ENCODE peak calls at places on chromosomes 7 and 10, in seven cellular contexts. Q is heart right ventricle, B is OCI-LY7, A is IMR-90, T is uterus, M is neural progenitor cell, G is left ventricle myocardium inferior. R is an unnamed sample. For H3K4me1 and H3K36me3, the result is how much of the 10 kb centered on the place peaks cover.

GRCh38 chr7:35988105-35988504 is 164.9 kb upstream of the EEPD1 start:
- DNase-seq in Q (no peak), B (no peak), A (no peak), T (no peak), M (no peak), G (no peak), R (no peak)

GRCh38 chr7:67625257-67625713 is 628.7 kb downstream of the TYW1 start:
- DNase-seq in Q (peak), B (peak), A (peak), T (peak), M (peak), G (peak), R (peak)

GRCh38 chr10:89836840-89837172 is 135.4 kb downstream of the KIF20B start:
- DNase-seq in Q (no peak), B (no peak), A (no peak), T (no peak), M (no peak), G (no peak), R (no peak)

GRCh38 chr10:34647848-34648247 is 167.2 kb downstream of the PARD3 start:
- DNase-seq in Q (no peak), B (no peak), A (no peak), T (no peak), M (no peak), G (no peak), R (no peak)

GRCh38 chr10:12414278-12414988 is 65.1 kb downstream of the CAMK1D start:
- DNase-seq in Q (no peak), B (no peak), A (no peak), T (no peak), M (no peak), G (no peak), R (no peak)

GRCh38 chr10:72801263-72801868 is 92.2 kb upstream of the OIT3 start:
- DNase-seq in Q (no peak), B (no peak), A (no peak), T (no peak), M (no peak), G (no peak), R (no peak)

GRCh38 chr10:114320249-114321116 is 81.4 kb downstream of the VWA2 start:
- DNase-seq in Q (peak), B (no peak), A (no peak), T (peak), M (no peak), G (no peak), R (no peak)

GRCh38 chr10:49187950-49188761 is at the start of gene TMEM273:
- DNase-seq in Q (peak), B (peak), A (no peak), T (peak), M (peak), G (peak), R (peak)

GRCh38 chr10:14926722-14927416 is 27.0 kb downstream of the DCLRE1C start:
- DNase-seq in Q (no peak), B (no peak), A (no peak), T (no peak), M (no peak), G (no peak), R (no peak)

GRCh38 chr10:13225601-13226000 is 8.6 kb downstream of the UCMA start:
- DNase-seq in Q (no peak), B (no peak), A (no peak), T (no peak), M (no peak), G (no peak), R (no peak)

DNA sequence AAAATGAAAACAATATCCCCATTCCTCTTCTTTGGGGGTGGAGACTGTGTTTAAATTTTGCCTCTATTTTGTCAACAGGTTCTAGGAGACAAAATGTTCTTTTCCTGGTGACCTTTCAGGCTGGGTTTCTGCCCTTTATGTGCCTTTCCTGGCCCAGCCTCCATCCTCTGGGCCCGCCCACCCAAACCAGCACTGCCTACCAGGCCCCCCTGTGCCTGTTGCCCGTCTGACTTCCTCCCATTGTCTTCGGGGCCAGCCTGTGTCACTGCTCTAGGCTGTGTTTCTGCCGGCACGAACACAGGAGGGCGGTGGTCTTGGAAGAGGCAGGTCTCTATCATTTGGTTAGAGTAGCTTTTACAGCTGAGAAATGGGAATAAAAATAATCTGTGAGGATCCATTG is 13.9 kb downstream of the TSPAN14 start:
- DNase-seq in Q (peak), B (peak), A (no peak), T (peak), M (peak), G (peak), R (peak)
- H3K4me1 ChIP-seq in Q (half or more), B (half or more), A (under half), T (under half), M (half or more), G (half or more), R (half or more)

DNA sequence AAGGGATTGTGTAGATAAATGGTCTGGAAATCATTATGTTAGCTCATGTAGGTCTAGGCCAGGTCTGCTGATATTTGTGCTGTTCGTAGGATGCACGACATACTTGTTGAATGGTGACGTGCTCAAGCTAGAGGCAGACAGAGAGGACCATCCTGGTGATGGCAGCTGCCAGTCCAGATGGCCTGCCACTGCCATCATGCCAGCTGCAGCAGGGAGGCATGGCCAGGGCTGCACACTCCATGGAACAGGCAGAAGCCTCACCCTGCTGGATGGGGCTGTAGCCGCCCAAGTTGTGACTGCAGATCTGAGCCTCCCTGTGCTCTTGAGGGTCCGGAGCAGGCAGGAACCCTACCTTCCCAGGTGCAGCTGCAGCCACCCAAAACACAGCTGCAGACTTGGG is 80.3 kb downstream of the SPDYE5 start:
- DNase-seq in Q (no peak), B (no peak), A (no peak), T (no peak), M (no peak), G (no peak), R (no peak)
- H3K36me3 ChIP-seq in Q (under half), B (under half), A (under half), T (under half), M (under half), G (half or more), R (half or more)

DNA sequence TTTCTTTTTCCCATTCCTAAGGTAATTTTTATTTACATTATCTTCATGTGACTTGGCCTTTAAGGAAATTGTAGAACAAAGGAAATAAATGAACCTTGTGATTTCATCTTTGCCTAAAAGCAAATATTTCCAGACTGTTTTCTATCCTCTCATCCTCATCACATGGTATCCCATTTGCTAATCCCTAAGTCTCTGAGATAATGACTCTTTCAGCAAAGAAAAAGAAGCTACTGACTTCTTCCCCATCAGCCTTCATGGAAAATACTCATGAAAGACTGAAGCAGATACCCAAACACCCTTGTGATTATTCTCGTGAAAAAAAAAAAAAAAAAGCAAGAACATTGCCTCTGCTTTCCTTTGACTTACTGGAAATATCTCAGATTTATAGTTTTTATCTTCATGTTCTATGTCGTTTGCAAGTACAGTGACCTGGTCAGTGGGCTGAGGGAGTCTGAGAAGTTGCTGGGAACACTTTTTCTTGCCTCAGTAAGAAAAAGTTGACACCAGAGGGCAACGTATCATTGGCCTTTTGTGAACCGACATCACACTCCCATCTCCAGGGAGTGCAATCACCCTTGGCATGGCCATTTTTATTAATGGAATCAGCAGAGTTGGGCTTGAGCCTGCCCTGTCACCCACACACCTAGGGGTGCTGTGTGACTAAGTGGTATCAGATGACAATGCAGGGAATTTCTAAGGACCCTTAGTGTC is 246.0 kb upstream of the KMT2E start:
- DNase-seq in Q (no peak), B (no peak), A (no peak), T (no peak), M (peak), G (no peak), R (no peak)
- TF ChIP-seq CTCF in Q (no peak), B (no peak), A (no peak), T (no peak), M (no peak), G (no peak), R (no peak)

DNA sequence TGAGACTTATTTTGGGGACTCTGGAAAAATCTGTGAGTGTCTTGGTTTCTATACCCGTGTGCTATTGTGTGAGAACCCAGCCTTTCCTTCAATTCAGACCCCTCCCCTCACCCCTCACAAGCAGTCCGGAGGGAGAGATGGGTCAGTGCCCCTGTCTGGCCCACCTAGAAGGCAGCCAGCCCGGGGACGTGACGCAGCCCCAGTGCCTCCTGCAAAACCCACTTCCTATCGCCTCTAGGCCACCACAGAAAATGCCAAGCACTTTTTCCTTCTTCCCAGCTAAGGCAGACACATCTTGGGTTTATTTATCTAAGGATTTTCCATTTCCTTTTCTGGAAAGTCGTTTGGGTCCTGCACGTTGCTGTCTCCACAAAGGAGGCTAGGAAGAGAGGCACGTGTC is 11.6 kb upstream of the AQP1 start:
- DNase-seq in Q (no peak), B (no peak), A (no peak), T (no peak), M (no peak), G (no peak), R (peak)
- H3K4me1 ChIP-seq in Q (half or more), B (under half), A (under half), T (under half), M (under half), G (half or more), R (under half)

DNA sequence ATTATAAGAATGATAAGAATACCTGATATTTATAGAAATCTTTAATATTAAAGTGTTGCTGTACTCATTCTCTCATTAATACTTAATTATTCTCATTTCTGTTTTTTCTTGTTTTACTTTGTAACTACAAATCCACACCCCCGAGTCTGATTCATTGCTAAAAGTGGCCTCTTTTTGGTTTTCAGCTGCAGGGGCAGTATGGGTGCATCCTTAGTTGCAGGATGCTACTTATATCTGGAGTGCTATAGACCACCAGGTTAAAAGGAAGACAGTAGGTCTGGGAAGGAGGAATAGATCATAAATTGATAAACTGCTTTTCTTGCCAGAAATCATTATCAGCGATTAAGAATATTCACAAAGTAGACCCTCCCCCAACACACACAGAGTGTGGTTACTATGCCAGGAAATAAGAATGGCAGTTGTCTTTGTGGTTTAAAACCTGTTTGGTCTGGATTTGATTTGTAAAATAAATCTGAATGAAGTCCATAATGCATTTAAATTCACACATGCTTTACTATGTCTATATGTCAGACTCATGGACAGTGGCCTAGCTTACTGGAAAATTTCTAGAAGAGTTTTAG is 96.5 kb downstream of the NRF1 start:
- DNase-seq in Q (no peak), B (no peak), A (no peak), T (no peak), M (no peak), G (no peak), R (no peak)
- H3K36me3 ChIP-seq in Q (under half), B (half or more), A (under half), T (under half), M (under half), G (under half), R (half or more)

GRCh38 chr10:51176976-51177690 is 102.8 kb downstream of the PRKG1 start:
- DNase-seq in Q (no peak), B (no peak), A (peak), T (no peak), M (no peak), G (no peak), R (no peak)

GRCh38 chr10:51170518-51171245 is 96.4 kb downstream of the PRKG1 start:
- DNase-seq in Q (no peak), B (no peak), A (peak), T (no peak), M (no peak), G (no peak), R (no peak)

GRCh38 chr10:51169111-51169510 is 94.8 kb downstream of the PRKG1 start:
- DNase-seq in Q (no peak), B (no peak), A (peak), T (no peak), M (no peak), G (no peak), R (no peak)

GRCh38 chr10:51168086-51168815 is 94.0 kb downstream of the PRKG1 start:
- DNase-seq in Q (no peak), B (no peak), A (no peak), T (no peak), M (no peak), G (no peak), R (no peak)

DNA sequence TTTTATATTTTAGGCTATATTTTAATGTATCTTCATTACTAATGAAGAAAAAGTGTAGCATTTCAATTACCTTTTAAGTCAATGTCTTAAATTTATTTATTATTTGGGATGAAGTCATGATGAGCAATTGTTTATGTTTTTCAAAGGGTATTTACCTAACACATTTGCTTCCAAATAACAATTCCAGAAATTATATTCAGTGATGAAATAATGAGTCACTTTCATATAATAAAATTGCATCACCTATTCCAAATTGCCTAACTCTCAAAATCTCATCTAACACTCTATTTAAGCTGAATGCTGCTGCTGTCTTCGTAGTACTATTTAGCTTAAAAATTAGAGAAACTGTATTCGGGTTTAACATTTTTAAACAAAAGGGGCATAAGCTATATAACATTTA is 97.7 kb downstream of the PRKG1 start:
- DNase-seq in Q (no peak), B (no peak), A (peak), T (no peak), M (no peak), G (no peak), R (no peak)
- TF ChIP-seq CTCF in Q (no peak), B (no peak), A (no peak), T (no peak), M (no peak), G (no peak), R (no peak)

DNA sequence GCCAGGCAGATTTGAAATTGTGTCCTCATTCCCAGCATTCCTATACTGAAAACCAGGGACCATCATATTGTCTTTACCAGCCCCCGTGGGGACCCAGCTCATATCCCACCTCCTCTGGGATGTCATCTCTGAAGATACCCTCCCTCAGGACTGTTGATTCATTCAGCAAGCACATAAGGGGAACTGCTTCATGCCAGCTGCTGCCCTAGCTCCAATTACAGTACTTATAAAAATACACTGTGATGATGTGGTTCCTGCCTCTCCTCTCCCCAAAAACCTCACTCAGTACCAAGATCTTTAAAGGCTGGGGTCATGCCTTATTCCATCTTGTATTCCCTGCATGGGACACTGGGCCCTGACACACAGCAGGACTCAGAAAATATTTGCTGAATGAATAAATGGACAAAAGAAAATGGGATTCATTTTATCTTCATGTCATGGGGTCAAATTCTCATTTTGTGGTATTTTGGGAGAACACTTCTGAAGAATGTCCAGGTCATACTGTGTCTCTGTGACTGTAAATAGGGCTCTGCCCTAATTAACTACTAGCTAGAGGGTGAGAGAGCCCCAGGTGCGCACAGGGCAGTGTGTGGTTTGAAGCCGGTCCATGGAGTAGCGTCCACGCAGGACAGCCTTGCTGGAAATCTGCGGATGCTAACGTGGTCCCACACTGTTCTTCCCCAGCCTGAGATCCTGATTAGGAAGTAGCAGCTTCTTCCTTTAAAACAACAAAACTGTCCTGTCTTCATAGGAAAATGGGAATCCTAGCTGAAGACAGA is 29.0 kb upstream of the DAGLB start:
- DNase-seq in Q (no peak), B (peak), A (no peak), T (no peak), M (no peak), G (no peak), R (no peak)
- H3K4me1 ChIP-seq in Q (half or more), B (under half), A (under half), T (under half), M (under half), G (half or more), R (half or more)

R was measured in left lung.